ENCODE peak calls at places on chromosomes 5 and 9, in four cellular contexts. Y, K, U and A are unnamed samples.

GRCh38 chr5:176735383-176736265 is 74.7 kb upstream of the UNC5A start:
- DNase-seq in K (no peak), Y (no peak), U (no peak), A (no peak)

GRCh38 chr9:23123048-23123632 is 676.5 kb downstream of the DMRTA1 start:
- DNase-seq in U (no peak), Y (no peak), K (peak), A (peak)

GRCh38 chr5:107104774-107105050 is 566.0 kb downstream of the EFNA5 start:
- DNase-seq in U (no peak), K (no peak), Y (peak), A (no peak)

GRCh38 chr9:129319938-129320481 is 141.9 kb upstream of the IER5L start:
- DNase-seq in K (no peak), Y (no peak), U (no peak), A (no peak)

GRCh38 chr9:126805546-126806262 is 864 bp downstream of the ZBTB43 start:
- DNase-seq in U (peak), K (peak), Y (peak), A (peak)

GRCh38 chr9:38621434-38622082 is 1.2 kb upstream of the ANKRD18A start:
- DNase-seq in U (no peak), Y (no peak), K (no peak), A (no peak)

GRCh38 chr5:95130951-95131350 is 153.9 kb downstream of the MCTP1 start:
- DNase-seq in K (no peak), U (no peak), Y (no peak), A (peak)

GRCh38 chr9:116342941-116343340 is 189.3 kb downstream of the PAPPA start:
- DNase-seq in K (peak), U (no peak), Y (no peak), A (no peak)

GRCh38 chr5:15344954-15345353 is 155.0 kb upstream of the FBXL7 start:
- DNase-seq in K (no peak), Y (no peak), U (no peak), A (no peak)

GRCh38 chr5:126234563-126235195 is 188.5 kb upstream of the GRAMD2B start:
- DNase-seq in K (peak), Y (no peak), U (peak), A (peak)

GRCh38 chr5:56545016-56545415 is 270.3 kb upstream of the MAP3K1 start:
- DNase-seq in K (peak), Y (no peak), U (no peak), A (no peak)

GRCh38 chr9:33377089-33377715 is 25.2 kb downstream of the AQP7 start:
- DNase-seq in U (peak), Y (no peak), K (no peak), A (no peak)

GRCh38 chr9:17003576-17004240 is 131.1 kb upstream of the CNTLN start:
- DNase-seq in U (no peak), K (peak), Y (no peak), A (no peak)

GRCh38 chr5:25028994-25029393 is 384.2 kb upstream of the CDH10 start:
- DNase-seq in Y (no peak), K (no peak), U (no peak), A (no peak)

GRCh38 chr9:68500457-68501158 is 40.1 kb downstream of the TMEM252 start:
- DNase-seq in Y (no peak), K (peak), U (no peak), A (no peak)

GRCh38 chr5:102975457-102976182 is 144.3 kb downstream of the GIN1 start:
- DNase-seq in U (no peak), K (peak), Y (no peak), A (peak)

GRCh38 chr9:102778756-102779155 is 216.4 kb upstream of the CYLC2 start:
- DNase-seq in Y (no peak), U (no peak), K (no peak), A (no peak)

GRCh38 chr5:139775872-139776271 is 19.7 kb upstream of the PSD2 start:
- DNase-seq in U (no peak), Y (no peak), K (no peak), A (no peak)

GRCh38 chr9:125425176-125425897 is 163.7 kb downstream of the GAPVD1 start:
- DNase-seq in K (no peak), U (no peak), Y (no peak), A (no peak)

GRCh38 chr5:155983954-155984353 is 343.0 kb upstream of the SGCD start:
- DNase-seq in K (peak), U (no peak), Y (no peak), A (no peak)

GRCh38 chr5:82255844-82256243 is 22.3 kb downstream of the RPS23 start:
- DNase-seq in K (no peak), U (no peak), Y (no peak), A (no peak)

GRCh38 chr9:37949576-37949975 is 45.6 kb upstream of the SLC25A51 start:
- DNase-seq in U (no peak), Y (no peak), K (no peak), A (no peak)

GRCh38 chr5:91111473-91112238 is 271.5 kb downstream of the ARRDC3 start:
- DNase-seq in U (no peak), Y (no peak), K (no peak), A (no peak)

GRCh38 chr5:17928571-17928970 is 294.3 kb downstream of the TAF11L14 start:
- DNase-seq in Y (no peak), U (no peak), K (no peak), A (no peak)

GRCh38 chr5:87081511-87082372 is 185.9 kb upstream of the RASA1 start:
- DNase-seq in Y (peak), K (no peak), U (no peak), A (peak)

GRCh38 chr5:67773439-67773988 is 442.0 kb upstream of the PIK3R1 start:
- DNase-seq in Y (no peak), K (no peak), U (no peak), A (peak)

GRCh38 chr5:68408345-68408871 is 192.9 kb downstream of the PIK3R1 start:
- DNase-seq in Y (no peak), U (no peak), K (no peak), A (no peak)

GRCh38 chr5:157214399-157214798 is 33.8 kb downstream of the ITK start:
- DNase-seq in K (no peak), U (no peak), Y (no peak), A (no peak)

GRCh38 chr9:21803674-21804048 is 1.2 kb downstream of the MTAP start:
- DNase-seq in K (no peak), U (no peak), Y (no peak), A (no peak)

GRCh38 chr5:143399616-143400540 is 3.6 kb downstream of the NR3C1 start:
- DNase-seq in Y (no peak), U (no peak), K (no peak), A (no peak)
- H3K27ac ChIP-seq in Y (peak), U (no peak), K (peak), A (no peak)

GRCh38 chr5:2755371-2755715 is 3.9 kb upstream of the IRX2 start:
- DNase-seq in U (no peak), Y (no peak), K (no peak), A (no peak)
- H2AFZ ChIP-seq in U (no peak), Y (no peak), K (no peak), A (no peak)

GRCh38 chr5:117682416-117682815 is 1107.8 kb upstream of the SEMA6A start:
- DNase-seq in Y (no peak), K (peak), U (no peak), A (no peak)

GRCh38 chr5:117680421-117680820 is 1105.8 kb upstream of the SEMA6A start:
- DNase-seq in U (no peak), K (peak), Y (no peak), A (no peak)

GRCh38 chr5:117681855-117682254 is 1107.2 kb upstream of the SEMA6A start:
- DNase-seq in U (no peak), K (no peak), Y (no peak), A (no peak)

GRCh38 chr5:117681431-117681830 is 1106.8 kb upstream of the SEMA6A start:
- DNase-seq in Y (no peak), U (no peak), K (no peak), A (no peak)

DNA sequence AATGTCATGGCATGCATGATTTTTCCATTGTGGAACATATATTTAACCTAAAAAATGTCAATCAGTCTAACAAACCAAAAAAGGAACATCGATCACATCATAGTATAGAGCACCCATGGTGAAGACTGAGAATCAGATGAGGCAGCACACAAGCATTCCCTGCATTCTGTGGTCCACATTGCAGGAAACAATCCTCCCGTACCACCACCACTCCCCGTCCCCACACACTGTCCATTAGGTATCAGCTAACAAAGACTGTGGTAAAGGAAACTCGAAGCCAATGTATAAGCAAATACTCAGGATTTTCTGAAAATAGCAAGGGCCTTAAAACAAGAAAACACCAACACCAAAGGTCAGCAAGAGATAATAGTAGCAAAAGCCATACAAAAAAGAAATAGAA is 1104.4 kb upstream of the SEMA6A start:
- DNase-seq in K (no peak), U (no peak), Y (no peak), A (no peak)
- TF ChIP-seq FOS in K (no peak), U (no peak), Y (no peak), A (no peak)

DNA sequence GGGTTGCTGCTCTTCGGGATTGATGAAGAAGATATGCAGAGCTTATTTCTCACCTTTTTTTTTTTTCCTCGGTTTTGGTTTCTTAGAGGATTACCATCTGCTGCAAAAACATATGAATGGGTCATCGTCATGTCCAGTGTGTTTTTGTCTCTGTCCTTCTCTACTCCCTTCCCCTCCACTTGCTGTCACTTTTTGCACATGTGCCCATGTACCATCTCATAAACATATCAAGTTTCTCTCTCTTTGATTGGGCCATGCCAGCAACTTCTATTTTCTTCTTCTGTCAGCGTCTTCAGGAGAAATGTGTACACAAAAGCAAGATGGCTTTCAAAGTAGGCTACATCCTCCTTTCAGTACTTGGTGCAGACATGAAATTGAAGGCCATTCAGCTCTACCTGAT is 57.1 kb downstream of the ZNF462 start:
- DNase-seq in Y (no peak), K (no peak), U (no peak), A (no peak)
- H3K27ac ChIP-seq in Y (no peak), K (peak), U (no peak), A (no peak)

GRCh38 chr5:180290568-180291233 is 1.2 kb downstream of the MAPK9 start:
- DNase-seq in K (no peak), Y (no peak), U (no peak), A (peak)
- H2AFZ ChIP-seq in K (peak), Y (no peak), U (no peak), A (no peak)

GRCh38 chr9:6502399-6502798 is 89.4 kb downstream of the UHRF2 start:
- DNase-seq in U (no peak), K (peak), Y (no peak), A (no peak)
- TF ChIP-seq FOS in U (no peak), K (no peak), Y (no peak), A (no peak)

DNA sequence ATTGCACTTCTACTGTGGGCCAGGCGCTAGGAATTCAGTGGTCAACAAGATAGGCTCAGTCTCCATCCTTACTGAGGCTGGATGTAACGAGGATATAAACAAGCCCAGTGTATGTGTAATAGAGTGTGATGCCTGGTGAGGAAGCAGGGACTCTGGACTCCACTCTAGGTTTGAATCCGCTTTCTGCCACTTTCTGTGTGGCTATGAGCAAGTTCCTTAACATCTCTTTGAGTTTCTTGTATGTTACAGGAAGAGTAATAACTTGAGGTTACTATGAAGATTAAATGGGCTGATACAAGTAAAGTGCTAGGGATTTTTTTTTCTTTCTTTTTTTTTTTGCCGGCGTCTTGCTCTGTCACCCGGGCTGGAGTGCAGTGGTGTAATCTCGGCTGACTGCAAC is 12.4 kb downstream of the DOCK2 start:
- DNase-seq in Y (no peak), U (no peak), K (no peak), A (no peak)
- H3K27ac ChIP-seq in Y (peak), U (no peak), K (no peak), A (no peak)

GRCh38 chr9:96169901-96170300 is 132.1 kb downstream of the HSD17B3 start:
- DNase-seq in Y (no peak), K (no peak), U (no peak), A (no peak)

GRCh38 chr9:96169488-96169887 is 132.5 kb downstream of the HSD17B3 start:
- DNase-seq in Y (no peak), K (peak), U (no peak), A (no peak)

GRCh38 chr9:96171749-96172148 is 130.2 kb downstream of the HSD17B3 start:
- DNase-seq in Y (no peak), K (no peak), U (no peak), A (no peak)

GRCh38 chr9:96166981-96167380 is 135.0 kb downstream of the HSD17B3 start:
- DNase-seq in Y (no peak), K (no peak), U (no peak), A (no peak)

DNA sequence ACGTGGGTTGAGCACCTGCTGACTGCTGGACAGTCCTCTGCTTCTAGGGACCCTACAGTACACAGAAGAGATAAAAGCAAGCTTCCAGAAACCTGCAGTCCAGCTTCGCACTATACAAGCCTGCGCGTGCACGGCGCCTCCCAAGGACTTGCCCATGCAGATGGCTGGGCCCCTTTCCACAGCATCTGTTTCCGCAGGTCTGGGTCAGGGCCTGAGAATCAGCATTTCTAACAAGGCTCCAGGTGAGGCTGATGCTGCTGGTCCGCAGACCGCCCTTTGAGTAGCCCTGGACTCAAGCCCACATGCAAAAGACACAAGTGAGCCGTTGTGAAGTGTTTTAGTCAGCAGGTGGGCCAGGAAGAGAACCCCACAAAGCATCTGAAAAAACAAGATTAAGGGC is 133.1 kb downstream of the HSD17B3 start:
- DNase-seq in U (no peak), Y (no peak), K (no peak), A (no peak)
- H2AFZ ChIP-seq in U (no peak), Y (no peak), K (no peak), A (no peak)

DNA sequence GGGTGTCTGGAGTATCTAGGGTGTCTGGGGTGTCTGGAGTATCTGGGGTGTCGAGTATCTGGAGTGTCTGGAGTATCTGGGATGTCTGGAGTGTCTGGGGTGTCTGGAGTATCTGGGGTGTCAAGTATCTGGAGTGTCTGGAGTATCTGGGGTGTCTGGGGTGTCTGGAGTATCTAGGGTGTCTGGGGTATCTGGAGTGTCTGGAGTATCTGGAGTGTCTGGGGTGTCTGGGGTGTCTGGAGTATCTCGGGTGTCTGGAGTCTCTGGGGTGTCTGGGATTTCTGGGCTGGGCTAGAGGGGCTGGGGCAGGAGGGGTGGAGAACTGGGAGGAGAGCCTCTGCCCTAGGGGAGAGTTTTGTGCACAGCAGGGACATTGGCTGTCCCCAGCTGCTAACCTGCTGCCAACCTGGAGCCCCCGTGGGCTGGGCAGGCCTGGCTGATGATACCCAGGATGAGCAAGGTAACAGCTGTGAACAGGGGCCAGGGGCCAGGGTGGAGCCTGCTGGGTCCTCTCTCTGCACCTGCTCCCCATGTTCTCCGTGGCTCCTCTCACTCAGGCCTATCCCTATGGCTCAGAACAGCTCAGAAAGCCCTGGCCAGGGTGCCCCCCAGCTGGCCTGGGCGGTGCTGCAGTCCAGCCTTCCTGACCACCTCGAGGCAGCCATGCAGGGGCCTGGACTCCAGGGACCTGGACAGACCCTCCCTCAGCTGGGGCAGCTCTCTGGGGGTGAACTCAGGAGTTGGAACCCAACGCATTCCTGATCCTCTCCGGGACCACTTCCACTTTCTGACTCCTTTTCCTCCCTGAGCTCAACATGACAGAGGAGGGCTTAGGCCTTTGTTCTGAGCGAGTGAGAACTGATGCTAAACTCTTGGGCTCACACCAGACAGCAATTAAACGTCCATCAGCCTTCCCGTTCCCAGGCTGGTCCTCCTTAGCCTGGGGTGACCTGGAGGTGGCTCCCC is 29.9 kb downstream of the LHX3 start:
- DNase-seq in Y (no peak), U (no peak), K (no peak), A (no peak)
- TF ChIP-seq FOS in Y (no peak), U (no peak), K (no peak), A (no peak)

GRCh38 chr5:72387985-72388384 is 67.8 kb downstream of the PTCD2 start:
- DNase-seq in K (peak), U (no peak), Y (no peak), A (peak)
- H3K27ac ChIP-seq in K (no peak), U (no peak), Y (no peak), A (peak)